ENCODE peak calls at places on chromosome 15, in seven cellular contexts. I, C, G, K, Q, D and B are unnamed samples.

GRCh38 chr15:99682455-99682854 is 50.8 kb downstream of the LYSMD4 start:
- DNase-seq in K (no peak), I (no peak), C (peak; percentile 8), G (no peak), Q (peak; percentile 70), D (no peak), B (peak; percentile 85)

GRCh38 chr15:101210466-101210865 is 41.4 kb downstream of the CHSY1 start:
- DNase-seq in I (no peak), D (no peak), Q (no peak), C (no peak), K (no peak), G (no peak), B (no peak)

GRCh38 chr15:62769604-62770003 is 272.9 kb upstream of the TPM1 start:
- DNase-seq in G (no peak), D (no peak), K (no peak), Q (peak; percentile 87), C (no peak), I (no peak), B (peak; percentile 88)

GRCh38 chr15:60507596-60508424 is 28.9 kb upstream of the ICE2 start:
- DNase-seq in Q (peak; percentile 70), D (no peak), K (peak; percentile 49), G (peak; percentile 38), C (peak; percentile 64), I (no peak), B (peak; percentile 25)

GRCh38 chr15:41812820-41813375 is 15.0 kb upstream of the JMJD7 start:
- DNase-seq in I (no peak), K (no peak), D (no peak), Q (no peak), G (no peak), C (no peak), B (no peak)

GRCh38 chr15:57534279-57534678 is 57.4 kb upstream of the MYZAP start:
- DNase-seq in C (no peak), D (no peak), K (no peak), I (no peak), G (no peak), Q (no peak), B (no peak)

GRCh38 chr15:64599226-64599625 is 138.8 kb downstream of the ZNF609 start:
- DNase-seq in G (no peak), K (no peak), D (no peak), I (no peak), Q (no peak), C (no peak), B (no peak)

GRCh38 chr15:65323071-65323511 is 18.6 kb downstream of the RNU5B-1 start:
- DNase-seq in G (no peak), C (no peak), D (no peak), Q (no peak), I (no peak), K (no peak), B (no peak)

GRCh38 chr15:37084602-37085001 is 15.7 kb downstream of the MEIS2 start:
- DNase-seq in D (no peak), K (no peak), Q (no peak), G (no peak), I (no peak), C (no peak), B (no peak)

GRCh38 chr15:86664581-86664980 is 584.9 kb downstream of the AGBL1 start:
- DNase-seq in Q (no peak), K (no peak), G (no peak), C (no peak), I (no peak), D (no peak), B (no peak)

DNA sequence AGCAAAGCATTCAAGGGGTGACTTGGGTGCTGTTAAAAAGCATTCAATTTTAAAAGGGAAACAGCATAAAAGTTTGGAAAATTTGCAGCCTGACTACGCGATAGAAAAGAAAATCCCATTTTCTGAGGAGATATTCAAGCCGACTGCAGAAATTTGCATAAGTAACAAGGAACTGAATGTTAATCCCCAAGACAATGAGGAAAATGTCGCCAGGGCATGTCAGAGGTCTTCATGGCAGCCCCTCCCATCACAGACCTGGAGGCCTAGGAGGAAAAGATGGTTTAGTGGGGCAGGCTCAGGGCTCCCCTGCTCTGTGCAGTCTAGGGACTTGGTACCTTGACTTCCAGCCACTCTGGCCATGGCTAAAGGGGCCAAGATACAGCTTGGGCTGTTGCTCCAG is 93.1 kb downstream of the ISL2 start:
- DNase-seq in G (no peak), C (no peak), Q (no peak), I (no peak), D (no peak), K (no peak), B (no peak)
- TF ChIP-seq CTCF in G (no peak), C (no peak), Q (no peak), I (no peak), D (no peak), K (no peak), B (no peak)

DNA sequence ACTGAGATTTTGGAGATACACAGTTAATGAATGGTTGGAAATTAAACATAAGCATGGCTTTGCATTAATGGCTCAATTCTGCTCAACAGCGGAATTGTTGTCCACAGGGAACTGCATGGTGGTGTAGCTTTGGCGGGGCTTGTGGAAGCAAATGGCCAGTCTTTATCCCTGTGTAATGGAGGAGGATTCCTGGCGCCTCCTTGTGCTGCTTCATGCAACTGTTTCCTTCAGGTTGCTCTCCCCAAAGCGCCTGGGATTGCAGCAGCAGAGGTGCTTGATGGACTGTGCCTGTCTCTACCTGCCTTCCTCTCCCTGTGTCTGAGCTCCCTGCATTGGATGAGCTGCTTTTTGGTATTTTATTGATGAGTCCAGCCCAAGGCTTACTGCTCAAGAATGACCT is 72.9 kb upstream of the NDN start:
- DNase-seq in Q (no peak), I (no peak), K (no peak), C (no peak), G (no peak), D (no peak), B (no peak)
- TF ChIP-seq CTCF in Q (no peak), I (no peak), K (no peak), C (no peak), G (no peak), D (no peak), B (no peak)

GRCh38 chr15:43483306-43484128 is 9.4 kb downstream of the TP53BP1 start:
- DNase-seq in D (no peak), G (no peak), Q (peak; percentile 11), K (no peak), I (no peak), C (peak; percentile 45), B (no peak)
- TF ChIP-seq CTCF in D (no peak), G (no peak), Q (peak; percentile 68), K (no peak), I (no peak), C (peak; percentile 87), B (peak; percentile 13)

GRCh38 chr15:73568881-73569280 is 64.3 kb downstream of the NPTN start:
- DNase-seq in D (no peak), G (no peak), Q (no peak), C (no peak), K (no peak), I (no peak), B (no peak)

GRCh38 chr15:73567022-73567421 is 66.2 kb downstream of the NPTN start:
- DNase-seq in C (no peak), G (no peak), I (no peak), Q (no peak), D (no peak), K (no peak), B (no peak)

GRCh38 chr15:73558529-73558928 is 74.7 kb downstream of the NPTN start:
- DNase-seq in K (no peak), D (no peak), Q (no peak), I (no peak), G (no peak), C (no peak), B (no peak)

GRCh38 chr15:73560501-73561117 is 72.6 kb downstream of the NPTN start:
- DNase-seq in I (no peak), D (no peak), C (peak; percentile 68), K (no peak), Q (peak; percentile 67), G (no peak), B (peak; percentile 47)

DNA sequence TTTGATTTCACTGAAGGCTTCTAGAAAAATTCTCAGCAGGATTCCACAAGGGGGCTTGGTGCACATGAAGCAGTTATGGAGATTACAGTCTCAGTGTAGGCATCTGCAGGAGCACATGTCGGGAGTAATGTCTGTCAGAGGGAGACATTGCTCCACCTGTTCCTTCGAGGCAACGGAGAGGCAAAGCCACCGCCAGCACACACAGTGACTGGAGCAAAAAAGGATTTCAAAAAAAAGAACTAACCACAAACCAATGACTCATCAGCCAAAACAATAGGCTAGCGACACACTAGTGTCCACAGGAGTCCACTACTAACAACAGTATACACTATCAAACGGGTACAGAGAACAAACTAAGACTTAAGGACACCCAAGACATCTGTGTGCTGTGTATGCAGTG is 68.9 kb downstream of the NPTN start:
- DNase-seq in D (no peak), I (no peak), K (no peak), Q (peak; percentile 55), C (no peak), G (no peak), B (peak; percentile 38)
- TF ChIP-seq CTCF in D (peak; percentile 5), I (no peak), K (no peak), Q (peak; percentile 58), C (no peak), G (no peak), B (peak; percentile 20)

GRCh38 chr15:50363612-50364011 is 8.6 kb upstream of the GABPB1 start:
- DNase-seq in D (no peak), G (no peak), Q (no peak), C (no peak), I (no peak), K (no peak), B (no peak)

DNA sequence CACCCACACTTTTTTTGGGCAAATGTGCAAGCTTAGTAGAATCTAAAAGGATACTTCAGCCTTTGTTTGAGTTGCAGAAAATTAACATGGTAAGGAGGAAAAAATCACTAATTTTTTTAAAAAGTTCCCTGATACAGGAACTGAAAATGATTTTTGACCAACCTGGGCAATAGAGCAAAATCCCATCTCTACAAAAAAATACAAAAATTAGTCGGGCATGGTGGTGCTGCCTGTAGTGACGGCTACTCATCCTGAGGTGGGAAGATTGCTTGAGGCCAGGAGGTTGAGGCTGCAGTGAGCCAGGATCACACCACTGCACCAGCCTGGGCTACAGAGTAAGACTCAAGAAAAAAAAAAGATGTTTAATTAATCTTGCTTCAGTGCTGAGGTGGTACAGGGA is 10.6 kb upstream of the GABPB1 start:
- DNase-seq in G (no peak), Q (no peak), K (no peak), D (no peak), C (no peak), I (no peak), B (no peak)
- TF ChIP-seq CTCF in G (no peak), Q (no peak), K (no peak), D (no peak), C (no peak), I (no peak), B (no peak)